ENCODE peak calls at places on chromosomes 4 and X, in four cellular contexts. One of them, this sample, is unnamed.

GRCh38 chr4:53571936-53572580 is 19.2 kb downstream of the LNX1 start:
- DNase-seq in PC-3: no peak
- DNase-seq in NCI-H2171 treated with DMSO at 0.1 percent for 48 hours: no peak
- DNase-seq in left lobe of liver: no peak
- DNase-seq in this sample: no peak

GRCh38 chr4:135418353-135418752 is 1216.8 kb upstream of the PABPC4L start:
- DNase-seq in PC-3: peak; percentile 37
- DNase-seq in NCI-H2171 treated with DMSO at 0.1 percent for 48 hours: no peak
- DNase-seq in left lobe of liver: no peak
- DNase-seq in this sample: peak; percentile 4

GRCh38 chrX:10938371-10938982 is 172.7 kb upstream of the HCCS start:
- DNase-seq in PC-3: no peak
- DNase-seq in NCI-H2171 treated with DMSO at 0.1 percent for 48 hours: peak; percentile 85
- DNase-seq in left lobe of liver: no peak
- DNase-seq in this sample: no peak

GRCh38 chr4:127586922-127587571 is 45.7 kb upstream of the INTU start:
- DNase-seq in PC-3: peak; percentile 61
- DNase-seq in NCI-H2171 treated with DMSO at 0.1 percent for 48 hours: peak; percentile 30
- DNase-seq in left lobe of liver: no peak
- DNase-seq in this sample: peak; percentile 52

GRCh38 chr4:10063544-10064300 is 42.4 kb upstream of the SLC2A9 start:
- DNase-seq in PC-3: peak; percentile 44
- DNase-seq in NCI-H2171 treated with DMSO at 0.1 percent for 48 hours: no peak
- DNase-seq in left lobe of liver: peak; percentile 71
- DNase-seq in this sample: peak; percentile 24

GRCh38 chrX:108349210-108349609 is 89.0 kb downstream of the COL4A6 start:
- DNase-seq in PC-3: no peak
- DNase-seq in NCI-H2171 treated with DMSO at 0.1 percent for 48 hours: no peak
- DNase-seq in left lobe of liver: no peak
- DNase-seq in this sample: no peak

GRCh38 chrX:119156241-119156640 is 28.6 kb upstream of the KIAA1210 start:
- DNase-seq in PC-3: no peak
- DNase-seq in NCI-H2171 treated with DMSO at 0.1 percent for 48 hours: no peak
- DNase-seq in left lobe of liver: no peak
- DNase-seq in this sample: no peak

GRCh38 chrX:120453985-120454384 is 15.1 kb downstream of the LAMP2 start:
- DNase-seq in PC-3: peak; percentile 63
- DNase-seq in NCI-H2171 treated with DMSO at 0.1 percent for 48 hours: no peak
- DNase-seq in left lobe of liver: no peak
- DNase-seq in this sample: peak; percentile 22

GRCh38 chrX:46759645-46759974 is 692 bp upstream of the SLC9A7 start:
- DNase-seq in PC-3: peak; percentile 29
- DNase-seq in NCI-H2171 treated with DMSO at 0.1 percent for 48 hours: peak; percentile 37
- DNase-seq in left lobe of liver: no peak
- DNase-seq in this sample: peak; percentile 34

GRCh38 chrX:141278306-141278705 is 36.0 kb upstream of the SPANXC start:
- DNase-seq in PC-3: peak; percentile 54
- DNase-seq in NCI-H2171 treated with DMSO at 0.1 percent for 48 hours: no peak
- DNase-seq in left lobe of liver: no peak
- DNase-seq in this sample: peak; percentile 20

GRCh38 chr4:2057382-2058065 is 1.6 kb upstream of the NAT8L start:
- DNase-seq in PC-3: no peak
- DNase-seq in NCI-H2171 treated with DMSO at 0.1 percent for 48 hours: no peak
- DNase-seq in left lobe of liver: no peak
- DNase-seq in this sample: no peak

GRCh38 chrX:110851780-110852179 is 56.2 kb upstream of the CHRDL1 start:
- DNase-seq in PC-3: peak; percentile 19
- DNase-seq in NCI-H2171 treated with DMSO at 0.1 percent for 48 hours: no peak
- DNase-seq in left lobe of liver: no peak
- DNase-seq in this sample: peak; percentile 12

GRCh38 chrX:25523574-25523973 is 507.8 kb upstream of the ARX start:
- DNase-seq in PC-3: peak; percentile 23
- DNase-seq in NCI-H2171 treated with DMSO at 0.1 percent for 48 hours: peak; percentile 0
- DNase-seq in left lobe of liver: no peak
- DNase-seq in this sample: peak; percentile 70

GRCh38 chr4:13264126-13264525 is 220.0 kb downstream of the RAB28 start:
- DNase-seq in PC-3: peak; percentile 7
- DNase-seq in NCI-H2171 treated with DMSO at 0.1 percent for 48 hours: no peak
- DNase-seq in left lobe of liver: no peak
- DNase-seq in this sample: no peak

GRCh38 chr4:111689214-111689613 is 456.0 kb upstream of the FAM241A start:
- DNase-seq in PC-3: no peak
- DNase-seq in NCI-H2171 treated with DMSO at 0.1 percent for 48 hours: no peak
- DNase-seq in left lobe of liver: peak; percentile 61
- DNase-seq in this sample: no peak

GRCh38 chrX:48703642-48704481 is 7.3 kb downstream of the SUV39H1 start:
- DNase-seq in PC-3: peak; percentile 90
- DNase-seq in NCI-H2171 treated with DMSO at 0.1 percent for 48 hours: peak; percentile 1
- DNase-seq in left lobe of liver: no peak
- DNase-seq in this sample: no peak

GRCh38 chrX:13151806-13152510 is 107.5 kb upstream of the FAM9C start:
- DNase-seq in PC-3: no peak
- DNase-seq in NCI-H2171 treated with DMSO at 0.1 percent for 48 hours: no peak
- DNase-seq in left lobe of liver: no peak
- DNase-seq in this sample: no peak

GRCh38 chrX:108270739-108271396 is 167.4 kb downstream of the COL4A6 start:
- DNase-seq in PC-3: no peak
- DNase-seq in NCI-H2171 treated with DMSO at 0.1 percent for 48 hours: peak; percentile 30
- DNase-seq in left lobe of liver: no peak
- DNase-seq in this sample: no peak

GRCh38 chr4:159010563-159011260 is 92.2 kb upstream of the RAPGEF2 start:
- DNase-seq in PC-3: peak; percentile 68
- DNase-seq in NCI-H2171 treated with DMSO at 0.1 percent for 48 hours: no peak
- DNase-seq in left lobe of liver: peak; percentile 91
- DNase-seq in this sample: no peak

GRCh38 chr4:122602277-122603142 is 18.4 kb downstream of the IL21 start:
- DNase-seq in PC-3: peak; percentile 65
- DNase-seq in NCI-H2171 treated with DMSO at 0.1 percent for 48 hours: no peak
- DNase-seq in left lobe of liver: no peak
- DNase-seq in this sample: peak; percentile 69

GRCh38 chr4:10173039-10173753 is 56.6 kb upstream of the WDR1 start:
- DNase-seq in PC-3: no peak
- DNase-seq in NCI-H2171 treated with DMSO at 0.1 percent for 48 hours: no peak
- DNase-seq in left lobe of liver: no peak
- DNase-seq in this sample: no peak

GRCh38 chrX:72306085-72306801 is 529 bp upstream of the CITED1 start:
- DNase-seq in PC-3: peak; percentile 22
- DNase-seq in NCI-H2171 treated with DMSO at 0.1 percent for 48 hours: no peak
- DNase-seq in left lobe of liver: no peak
- DNase-seq in this sample: peak; percentile 43

GRCh38 chr4:153467897-153468262 is 1.7 kb downstream of the TMEM131L start:
- DNase-seq in PC-3: no peak
- DNase-seq in NCI-H2171 treated with DMSO at 0.1 percent for 48 hours: no peak
- DNase-seq in left lobe of liver: no peak
- DNase-seq in this sample: peak; percentile 38

GRCh38 chr4:77226939-77227705 is 70.1 kb downstream of the CCNG2 start:
- DNase-seq in PC-3: no peak
- DNase-seq in NCI-H2171 treated with DMSO at 0.1 percent for 48 hours: no peak
- DNase-seq in left lobe of liver: no peak
- DNase-seq in this sample: no peak

GRCh38 chr4:120886183-120886582 is 36.3 kb downstream of the PRDM5 start:
- DNase-seq in PC-3: no peak
- DNase-seq in NCI-H2171 treated with DMSO at 0.1 percent for 48 hours: no peak
- DNase-seq in left lobe of liver: no peak
- DNase-seq in this sample: no peak

GRCh38 chr4:22483551-22483981 is 32.3 kb downstream of the ADGRA3 start:
- DNase-seq in PC-3: peak; percentile 50
- DNase-seq in NCI-H2171 treated with DMSO at 0.1 percent for 48 hours: no peak
- DNase-seq in left lobe of liver: no peak
- DNase-seq in this sample: peak; percentile 19

GRCh38 chr4:153931804-153932203 is 142.9 kb upstream of the SFRP2 start:
- DNase-seq in PC-3: no peak
- DNase-seq in NCI-H2171 treated with DMSO at 0.1 percent for 48 hours: no peak
- DNase-seq in left lobe of liver: no peak
- DNase-seq in this sample: no peak

This sample was measured in RKO.